ENCODE peak calls at places on chromosome 16, in four cellular contexts. One of them, this sample, is unnamed.

GRCh38 chr16:63850979-63851378 is 1270.9 kb downstream of the CDH11 start:
- DNase-seq in IMR-90: no peak
- DNase-seq in H9: no peak
- DNase-seq in mesendoderm: no peak
- DNase-seq in this sample: no peak

GRCh38 chr16:72388007-72388406 is 216.1 kb upstream of the PMFBP1 start:
- DNase-seq in IMR-90: no peak
- DNase-seq in H9: no peak
- DNase-seq in mesendoderm: no peak
- DNase-seq in this sample: no peak

GRCh38 chr16:64626771-64627170 is 495.1 kb downstream of the CDH11 start:
- DNase-seq in IMR-90: peak; percentile 1
- DNase-seq in H9: no peak
- DNase-seq in mesendoderm: no peak
- DNase-seq in this sample: no peak

GRCh38 chr16:88772871-88773811 is 11.9 kb downstream of the PIEZO1 start:
- DNase-seq in IMR-90: peak; percentile 95
- DNase-seq in H9: no peak
- DNase-seq in mesendoderm: peak; percentile 49
- DNase-seq in this sample: no peak

GRCh38 chr16:1707193-1707790 is 1.3 kb downstream of the MAPK8IP3 start:
- DNase-seq in IMR-90: peak; percentile 40
- DNase-seq in H9: no peak
- DNase-seq in mesendoderm: peak; percentile 20
- DNase-seq in this sample: no peak

GRCh38 chr16:20504418-20504817 is 53.1 kb downstream of the ACSM2A start:
- DNase-seq in IMR-90: no peak
- DNase-seq in H9: no peak
- DNase-seq in mesendoderm: no peak
- DNase-seq in this sample: no peak

GRCh38 chr16:81315271-81316175 is 761 bp downstream of the GAN start:
- DNase-seq in IMR-90: peak; percentile 51
- DNase-seq in H9: no peak
- DNase-seq in mesendoderm: peak; percentile 26
- DNase-seq in this sample: no peak

GRCh38 chr16:88472637-88473205 is 19.6 kb downstream of the ZFPM1 start:
- DNase-seq in IMR-90: no peak
- DNase-seq in H9: no peak
- DNase-seq in mesendoderm: no peak
- DNase-seq in this sample: no peak

GRCh38 chr16:72262711-72263110 is 90.8 kb upstream of the PMFBP1 start:
- DNase-seq in IMR-90: no peak
- DNase-seq in H9: no peak
- DNase-seq in mesendoderm: no peak
- DNase-seq in this sample: no peak

DNA sequence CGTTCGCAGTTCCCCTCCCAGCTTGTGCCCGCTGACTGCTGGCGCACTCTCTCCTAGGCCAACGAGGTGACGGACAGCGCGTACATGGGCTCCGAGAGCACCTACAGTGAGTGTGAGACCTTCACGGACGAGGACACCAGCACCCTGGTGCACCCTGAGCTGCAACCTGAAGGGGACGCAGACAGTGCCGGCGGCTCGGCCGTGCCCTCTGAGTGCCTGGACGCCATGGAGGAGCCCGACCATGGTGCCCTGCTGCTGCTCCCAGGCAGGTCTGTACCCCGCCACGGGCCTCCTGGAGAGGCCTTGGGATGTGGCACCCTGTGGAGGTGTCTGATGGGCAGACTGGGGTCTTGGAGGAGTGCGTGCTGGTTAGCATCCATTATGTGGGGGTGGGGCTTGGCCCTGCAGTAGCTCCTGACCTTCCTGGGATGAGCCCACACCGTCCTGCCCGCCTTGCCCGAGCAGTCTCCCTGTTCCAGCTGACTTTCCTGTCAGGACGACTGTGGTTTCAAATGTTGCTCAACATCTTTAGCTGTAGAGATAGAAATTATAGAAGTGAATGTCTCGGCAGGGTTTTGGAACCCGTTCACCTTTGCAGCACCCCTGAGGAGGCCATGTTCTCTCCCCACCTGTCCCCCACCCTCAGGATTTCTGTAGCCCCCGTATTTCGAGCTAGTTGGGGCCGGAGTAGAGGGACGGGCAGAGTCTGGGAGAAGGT is 44.9 kb upstream of the CAPN15 start:
- DNase-seq in IMR-90: no peak
- DNase-seq in H9: no peak
- DNase-seq in mesendoderm: no peak
- DNase-seq in this sample: no peak
- H3K56ac ChIP-seq in IMR-90: no peak overlapping the region
- H3K56ac ChIP-seq in H9: no peak overlapping the region
- H3K56ac ChIP-seq in mesendoderm: peak overlapping the region; percentile 86
- H3K56ac ChIP-seq in this sample: no peak overlapping the region

GRCh38 chr16:83270640-83271039 is 537.1 kb upstream of the HSBP1 start:
- DNase-seq in IMR-90: no peak
- DNase-seq in H9: no peak
- DNase-seq in mesendoderm: no peak
- DNase-seq in this sample: no peak

GRCh38 chr16:83272843-83273242 is 534.9 kb upstream of the HSBP1 start:
- DNase-seq in IMR-90: no peak
- DNase-seq in H9: no peak
- DNase-seq in mesendoderm: no peak
- DNase-seq in this sample: no peak

GRCh38 chr16:83271123-83271522 is 536.7 kb upstream of the HSBP1 start:
- DNase-seq in IMR-90: peak; percentile 39
- DNase-seq in H9: no peak
- DNase-seq in mesendoderm: no peak
- DNase-seq in this sample: no peak

GRCh38 chr16:83273504-83274173 is 534.1 kb upstream of the HSBP1 start:
- DNase-seq in IMR-90: no peak
- DNase-seq in H9: no peak
- DNase-seq in mesendoderm: no peak
- DNase-seq in this sample: no peak

DNA sequence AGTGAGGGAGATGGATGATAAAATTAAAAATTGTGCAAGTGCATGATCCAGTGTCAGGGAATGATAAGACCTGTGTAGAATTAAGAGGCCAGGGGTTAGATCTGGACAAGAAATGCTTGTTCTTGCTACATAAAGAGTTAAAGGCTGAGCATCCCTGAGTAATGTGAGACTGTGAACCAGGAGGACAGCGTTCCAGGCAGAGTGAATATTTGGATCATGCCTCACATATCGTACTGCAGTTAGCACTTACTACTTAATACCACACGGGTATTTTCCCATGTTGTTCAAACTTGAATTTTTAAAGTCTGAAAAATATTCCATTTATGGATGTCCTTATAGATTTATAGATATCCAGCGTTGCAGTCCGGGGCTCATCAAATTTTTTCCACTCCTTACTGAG is 535.6 kb upstream of the HSBP1 start:
- DNase-seq in IMR-90: peak; percentile 74
- DNase-seq in H9: no peak
- DNase-seq in mesendoderm: no peak
- DNase-seq in this sample: no peak
- H3K56ac ChIP-seq in IMR-90: no peak overlapping the region
- H3K56ac ChIP-seq in H9: no peak overlapping the region
- H3K56ac ChIP-seq in mesendoderm: no peak overlapping the region
- H3K56ac ChIP-seq in this sample: no peak overlapping the region

GRCh38 chr16:70744366-70744765 is 56.6 kb downstream of the VAC14 start:
- DNase-seq in IMR-90: no peak
- DNase-seq in H9: no peak
- DNase-seq in mesendoderm: no peak
- DNase-seq in this sample: no peak
- H3K56ac ChIP-seq in IMR-90: no peak overlapping the region
- H3K56ac ChIP-seq in H9: no peak overlapping the region
- H3K56ac ChIP-seq in mesendoderm: no peak overlapping the region
- H3K56ac ChIP-seq in this sample: no peak overlapping the region

GRCh38 chr16:69922200-69922599 is 28.9 kb upstream of the CLEC18A start:
- DNase-seq in IMR-90: no peak
- DNase-seq in H9: no peak
- DNase-seq in mesendoderm: no peak
- DNase-seq in this sample: no peak
- H3K56ac ChIP-seq in IMR-90: no peak overlapping the region
- H3K56ac ChIP-seq in H9: no peak overlapping the region
- H3K56ac ChIP-seq in mesendoderm: no peak overlapping the region
- H3K56ac ChIP-seq in this sample: no peak overlapping the region

GRCh38 chr16:57824880-57825279 is 22.6 kb upstream of the KIFC3 start:
- DNase-seq in IMR-90: no peak
- DNase-seq in H9: no peak
- DNase-seq in mesendoderm: peak; percentile 91
- DNase-seq in this sample: no peak
- H3K56ac ChIP-seq in IMR-90: no peak overlapping the region
- H3K56ac ChIP-seq in H9: no peak overlapping the region
- H3K56ac ChIP-seq in mesendoderm: no peak overlapping the region
- H3K56ac ChIP-seq in this sample: no peak overlapping the region

GRCh38 chr16:11514283-11514682 is 72.4 kb downstream of the LITAF start:
- DNase-seq in IMR-90: no peak
- DNase-seq in H9: no peak
- DNase-seq in mesendoderm: no peak
- DNase-seq in this sample: no peak
- H3K56ac ChIP-seq in IMR-90: no peak overlapping the region
- H3K56ac ChIP-seq in H9: no peak overlapping the region
- H3K56ac ChIP-seq in mesendoderm: peak overlapping the region; percentile 15
- H3K56ac ChIP-seq in this sample: no peak overlapping the region

GRCh38 chr16:50953266-50953665 is 197.8 kb downstream of the SALL1 start:
- DNase-seq in IMR-90: no peak
- DNase-seq in H9: no peak
- DNase-seq in mesendoderm: no peak
- DNase-seq in this sample: no peak
- H3K56ac ChIP-seq in IMR-90: no peak overlapping the region
- H3K56ac ChIP-seq in H9: no peak overlapping the region
- H3K56ac ChIP-seq in mesendoderm: no peak overlapping the region
- H3K56ac ChIP-seq in this sample: no peak overlapping the region

DNA sequence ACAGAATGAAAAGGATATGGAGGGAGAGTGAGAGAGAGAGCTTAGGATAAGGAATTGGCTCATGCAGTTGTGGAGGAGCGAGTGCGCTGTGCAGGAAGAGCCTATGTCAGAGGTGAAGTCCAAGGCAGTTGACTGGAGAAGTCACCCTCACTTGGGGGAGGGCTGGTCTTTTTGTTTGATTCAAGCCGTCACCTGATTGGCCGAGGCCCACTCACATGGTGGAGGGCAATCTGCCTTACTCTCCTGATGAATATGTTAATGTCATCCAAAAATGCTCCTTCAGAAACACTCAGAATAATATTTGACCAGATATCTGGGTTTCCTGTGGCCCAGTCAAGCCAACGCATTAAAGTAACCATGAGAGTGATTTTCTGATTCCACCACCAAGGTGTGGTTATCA is 131.7 kb downstream of the KATNIP start:
- DNase-seq in IMR-90: no peak
- DNase-seq in H9: no peak
- DNase-seq in mesendoderm: no peak
- DNase-seq in this sample: no peak
- H3K56ac ChIP-seq in IMR-90: no peak overlapping the region
- H3K56ac ChIP-seq in H9: no peak overlapping the region
- H3K56ac ChIP-seq in mesendoderm: no peak overlapping the region
- H3K56ac ChIP-seq in this sample: no peak overlapping the region

DNA sequence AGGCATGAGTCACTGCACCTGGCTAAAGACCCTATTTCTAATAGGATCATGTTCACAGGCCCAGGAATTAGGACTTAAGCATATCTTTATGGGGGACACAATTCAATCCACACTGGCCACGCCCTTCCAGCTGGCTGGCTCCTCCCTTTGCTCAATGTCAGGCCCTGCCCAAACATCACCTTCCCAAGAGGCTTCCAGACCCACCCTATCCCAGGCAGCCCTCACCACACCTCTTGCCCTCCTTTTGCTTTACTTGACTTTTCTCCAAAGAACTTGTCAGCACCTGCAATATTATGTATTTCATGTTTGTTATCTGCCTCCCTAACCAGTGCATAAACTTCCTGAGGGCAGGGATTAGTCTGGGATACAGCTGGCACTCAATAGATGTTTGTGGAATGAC is 109.6 kb upstream of the CDH5 start:
- DNase-seq in IMR-90: no peak
- DNase-seq in H9: no peak
- DNase-seq in mesendoderm: no peak
- DNase-seq in this sample: no peak
- H3K56ac ChIP-seq in IMR-90: no peak overlapping the region
- H3K56ac ChIP-seq in H9: no peak overlapping the region
- H3K56ac ChIP-seq in mesendoderm: no peak overlapping the region
- H3K56ac ChIP-seq in this sample: no peak overlapping the region

This sample was measured in H1.